ENCODE peak calls at places on chromosomes 5 and 9, in eight cellular contexts. V, Y, T, J, U, R, D and Q are unnamed samples.

GRCh38 chr5:41176952-41177351 is 36.4 kb downstream of the C6 start:
- DNase-seq in V (no peak), Y (no peak), T (no peak), J (no peak), U (no peak), R (no peak), D (peak), Q (no peak)

GRCh38 chr5:81782811-81783210 is 31.9 kb upstream of the SSBP2 start:
- DNase-seq in V (no peak), Y (no peak), T (no peak), J (no peak), U (peak), R (no peak), D (no peak), Q (no peak)

GRCh38 chr5:16568875-16569580 is 47.8 kb downstream of the RETREG1 start:
- DNase-seq in V (no peak), Y (no peak), T (peak), J (peak), U (no peak), R (no peak), D (no peak), Q (peak)

GRCh38 chr5:174053891-174054290 is 8.4 kb downstream of the NSG2 start:
- DNase-seq in V (no peak), Y (no peak), T (peak), J (no peak), U (no peak), R (no peak), D (no peak), Q (no peak)

GRCh38 chr5:141493500-141494422 is 4.9 kb downstream of the PCDHGC5 start:
- DNase-seq in V (no peak), Y (no peak), T (peak), J (no peak), U (no peak), R (no peak), D (no peak), Q (no peak)

GRCh38 chr9:85516976-85517637 is 224.6 kb downstream of the AGTPBP1 start:
- DNase-seq in V (no peak), Y (no peak), T (no peak), J (no peak), U (no peak), R (no peak), D (peak), Q (no peak)

GRCh38 chr5:172443441-172444109 is 10.8 kb downstream of the SH3PXD2B start:
- DNase-seq in V (no peak), Y (no peak), T (peak), J (peak), U (peak), R (no peak), D (peak), Q (peak)

GRCh38 chr9:31541626-31542025 is 842.8 kb upstream of the ACO1 start:
- DNase-seq in V (no peak), Y (no peak), T (no peak), J (no peak), U (peak), R (no peak), D (no peak), Q (no peak)

GRCh38 chr9:14417230-14417629 is 103.3 kb upstream of the NFIB start:
- DNase-seq in V (no peak), Y (no peak), T (no peak), J (no peak), U (peak), R (no peak), D (peak), Q (no peak)